ENCODE peak calls at places on chromosomes 6 and 20, in nine cellular contexts. D, H, Q, R, N, G, J, K and F are unnamed samples.

GRCh38 chr6:152167639-152168603 is 360.4 kb downstream of the ESR1 start:
- DNase-seq in H (no peak), G (no peak), J (no peak), N (no peak), K (no peak), Q (no peak), R (no peak), D (no peak), F (no peak)

GRCh38 chr20:48052492-48052870 is 267.2 kb upstream of the SULF2 start:
- DNase-seq in R (no peak), G (no peak), N (no peak), K (no peak), Q (no peak), H (no peak), J (peak; percentile 83), D (no peak), F (no peak)

GRCh38 chr6:119207973-119208725 is 129.7 kb upstream of the FAM184A start:
- DNase-seq in R (no peak), H (no peak), G (no peak), N (no peak), J (peak; percentile 50), Q (no peak), D (peak; percentile 73), K (no peak), F (no peak)

GRCh38 chr6:55705381-55705780 is 126.4 kb upstream of the HMGCLL1 start:
- DNase-seq in J (no peak), N (no peak), Q (no peak), K (no peak), D (no peak), H (no peak), G (no peak), R (no peak), F (no peak)

GRCh38 chr6:124069230-124069815 is 265.7 kb downstream of the NKAIN2 start:
- DNase-seq in G (no peak), Q (no peak), J (no peak), K (no peak), H (no peak), R (no peak), N (no peak), D (no peak), F (no peak)

GRCh38 chr6:151014404-151015150 is 149.1 kb downstream of the MTHFD1L start:
- DNase-seq in N (peak; percentile 60), D (peak; percentile 87), K (peak; percentile 62), G (peak; percentile 42), J (peak; percentile 82), H (peak; percentile 73), Q (peak; percentile 58), R (peak; percentile 55), F (peak; percentile 60)

GRCh38 chr6:137291441-137291840 is 72.3 kb upstream of the IFNGR1 start:
- DNase-seq in G (no peak), J (peak; percentile 73), H (peak; percentile 52), D (peak; percentile 83), R (no peak), K (no peak), Q (no peak), N (no peak), F (no peak)

GRCh38 chr6:81690073-81690472 is 62.4 kb downstream of the TENT5A start:
- DNase-seq in H (no peak), R (no peak), N (no peak), K (no peak), J (no peak), G (no peak), D (no peak), Q (no peak), F (no peak)

GRCh38 chr20:39107741-39108140 is 145.6 kb downstream of the DHX35 start:
- DNase-seq in G (no peak), H (no peak), J (no peak), N (no peak), Q (no peak), K (no peak), D (peak; percentile 12), R (no peak), F (no peak)

GRCh38 chr20:39103305-39103704 is 141.2 kb downstream of the DHX35 start:
- DNase-seq in Q (no peak), K (no peak), H (no peak), N (no peak), D (no peak), G (no peak), R (no peak), J (no peak), F (no peak)

GRCh38 chr20:39103732-39104131 is 141.6 kb downstream of the DHX35 start:
- DNase-seq in K (no peak), Q (no peak), J (no peak), H (no peak), G (no peak), D (peak; percentile 23), R (no peak), N (no peak), F (no peak)

GRCh38 chr20:39106791-39107190 is 144.6 kb downstream of the DHX35 start:
- DNase-seq in K (no peak), R (no peak), G (no peak), Q (no peak), N (no peak), H (no peak), J (no peak), D (no peak), F (no peak)

DNA sequence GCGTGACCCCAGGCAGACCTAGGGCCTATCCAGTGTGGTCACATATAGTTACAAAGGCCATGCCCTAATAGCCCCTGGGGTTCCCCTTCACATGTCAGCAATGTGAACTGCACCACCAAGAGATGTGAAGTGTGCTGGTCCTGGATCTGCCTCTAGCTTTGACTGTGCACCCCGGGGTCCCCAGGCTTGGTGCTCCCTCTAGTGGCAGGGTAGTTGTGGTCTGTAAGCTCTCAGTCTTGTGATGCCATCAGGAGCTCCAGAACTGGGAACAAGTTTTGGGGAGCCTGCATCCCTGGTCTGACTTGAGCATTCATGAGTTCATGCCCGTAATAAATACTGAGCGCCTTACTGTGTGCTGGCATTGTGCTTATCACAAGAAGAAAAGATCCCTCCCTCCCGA is 143.4 kb downstream of the DHX35 start:
- DNase-seq in N (no peak), D (no peak), K (no peak), H (no peak), R (no peak), J (no peak), G (no peak), Q (no peak), F (no peak)
- TF ChIP-seq CTCF in N (no peak), D (no peak), K (no peak), H (peak; percentile 6), R (peak; percentile 5), J (peak; percentile 12), G (no peak), Q (no peak), F (no peak)

GRCh38 chr6:161372422-161372793 is 98.5 kb upstream of the AGPAT4 start:
- DNase-seq in K (no peak), Q (no peak), G (no peak), J (no peak), H (no peak), N (no peak), D (no peak), R (no peak), F (no peak)

GRCh38 chr6:161376367-161376766 is 102.5 kb upstream of the AGPAT4 start:
- DNase-seq in D (no peak), R (no peak), G (no peak), H (no peak), N (no peak), K (no peak), J (no peak), Q (no peak), F (no peak)

GRCh38 chr6:161377116-161377515 is 103.3 kb upstream of the AGPAT4 start:
- DNase-seq in R (no peak), J (no peak), H (no peak), N (no peak), G (no peak), Q (no peak), K (no peak), D (no peak), F (no peak)

GRCh38 chr6:161373905-161374451 is 100.1 kb upstream of the AGPAT4 start:
- DNase-seq in Q (peak; percentile 62), R (peak; percentile 72), D (peak; percentile 72), H (peak; percentile 58), G (peak; percentile 64), N (peak; percentile 54), J (peak; percentile 66), K (peak; percentile 72), F (peak; percentile 80)

GRCh38 chr6:161374971-161375873 is 101.4 kb upstream of the AGPAT4 start:
- DNase-seq in G (peak; percentile 61), J (peak; percentile 50), R (no peak), N (no peak), Q (no peak), K (peak; percentile 65), D (no peak), H (no peak), F (peak; percentile 30)
- TF ChIP-seq CTCF in G (peak; percentile 8), J (peak; percentile 31), R (no peak), N (no peak), Q (no peak), K (no peak), D (peak; percentile 32), H (no peak), F (no peak)

GRCh38 chr20:62894261-62894660 is 32.0 kb downstream of the DIDO1 start:
- DNase-seq in H (no peak), G (no peak), K (no peak), R (no peak), J (no peak), Q (no peak), N (no peak), D (no peak), F (no peak)

GRCh38 chr20:62895539-62895938 is 30.8 kb downstream of the DIDO1 start:
- DNase-seq in G (no peak), D (no peak), J (no peak), N (no peak), Q (no peak), K (no peak), R (no peak), H (no peak), F (no peak)

GRCh38 chr20:62891111-62891510 is 29.5 kb upstream of the TCFL5 start:
- DNase-seq in N (no peak), J (no peak), R (no peak), Q (peak; percentile 46), H (no peak), G (no peak), K (no peak), D (peak; percentile 38), F (no peak)

GRCh38 chr20:62892348-62893304 is 31.0 kb upstream of the TCFL5 start:
- DNase-seq in N (no peak), R (no peak), K (no peak), J (no peak), H (no peak), Q (no peak), D (no peak), G (no peak), F (no peak)

DNA sequence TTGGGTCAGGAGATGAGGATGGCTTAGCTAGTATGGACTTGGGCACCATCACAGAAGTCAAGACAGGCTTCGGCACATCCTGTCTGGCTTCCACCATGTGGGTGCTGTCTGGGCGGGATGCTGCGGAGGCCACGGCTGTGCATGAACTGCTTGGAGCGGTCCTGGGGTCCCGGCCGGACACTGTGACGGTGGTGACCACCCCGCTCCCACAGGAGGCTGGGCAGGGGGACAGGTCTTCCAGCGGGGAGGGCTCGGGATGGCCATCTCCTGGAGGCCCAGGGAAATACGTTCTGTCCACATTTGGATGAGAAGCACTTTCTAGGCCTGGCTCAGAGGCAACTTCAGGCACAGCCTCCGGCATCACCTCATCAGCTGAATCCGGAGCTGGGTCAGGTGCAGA is 32.1 kb upstream of the TCFL5 start:
- DNase-seq in K (no peak), N (no peak), Q (no peak), J (no peak), D (no peak), R (no peak), G (no peak), H (no peak), F (no peak)
- TF ChIP-seq CTCF in K (no peak), N (no peak), Q (no peak), J (peak; percentile 16), D (peak; percentile 49), R (peak; percentile 2), G (no peak), H (no peak), F (peak; percentile 29)

GRCh38 chr6:155177369-155177961 is 86.3 kb upstream of the CLDN20 start:
- DNase-seq in Q (peak; percentile 39), K (no peak), H (no peak), N (no peak), J (peak; percentile 73), G (no peak), R (no peak), D (peak; percentile 90), F (peak; percentile 59)

GRCh38 chr6:155171109-155171746 is 92.6 kb upstream of the CLDN20 start:
- DNase-seq in R (peak; percentile 78), G (peak; percentile 69), N (no peak), K (no peak), J (peak; percentile 94), H (no peak), Q (peak; percentile 64), D (peak; percentile 92), F (no peak)

GRCh38 chr6:155170519-155170918 is 93.3 kb upstream of the CLDN20 start:
- DNase-seq in H (no peak), Q (no peak), R (no peak), J (no peak), N (no peak), G (no peak), K (no peak), D (no peak), F (no peak)

GRCh38 chr6:155171747-155172191 is 92.0 kb upstream of the CLDN20 start:
- DNase-seq in Q (no peak), J (no peak), D (peak; percentile 67), R (no peak), K (no peak), G (no peak), N (no peak), H (no peak), F (no peak)

GRCh38 chr6:155174576-155175174 is 89.1 kb upstream of the CLDN20 start:
- DNase-seq in G (no peak), K (no peak), D (peak; percentile 93), R (peak; percentile 63), J (peak; percentile 89), N (no peak), H (peak; percentile 51), Q (peak; percentile 42), F (peak; percentile 65)
- TF ChIP-seq CTCF in G (peak; percentile 59), K (peak; percentile 62), D (peak; percentile 86), R (peak; percentile 69), J (peak; percentile 65), N (peak; percentile 33), H (peak; percentile 45), Q (peak; percentile 28), F (peak; percentile 21)